ENCODE peak calls at places on chromosomes 13 and 19, in five cellular contexts. One of them, this sample, is unnamed.

GRCh38 chr19:8673281-8673891 is 25.2 kb downstream of the ACTL9 start:
- DNase-seq in H1: no peak
- DNase-seq in neuronal stem cell: no peak
- DNase-seq in mesendoderm: no peak
- DNase-seq in H9: no peak
- DNase-seq in this sample: no peak

GRCh38 chr19:45091031-45091918 is 1.7 kb upstream of the PPP1R37 start:
- DNase-seq in H1: peak
- DNase-seq in neuronal stem cell: peak
- DNase-seq in H9: peak
- DNase-seq in mesendoderm: peak
- DNase-seq in this sample: peak

GRCh38 chr13:42803563-42804212 is 22.3 kb downstream of the FAM216B start:
- DNase-seq in neuronal stem cell: no peak
- DNase-seq in H1: no peak
- DNase-seq in mesendoderm: no peak
- DNase-seq in H9: no peak
- DNase-seq in this sample: peak

GRCh38 chr13:113125506-113126264 is 3.1 kb downstream of the F10 start:
- DNase-seq in H9: no peak
- DNase-seq in mesendoderm: no peak
- DNase-seq in H1: no peak
- DNase-seq in neuronal stem cell: no peak
- DNase-seq in this sample: no peak

GRCh38 chr19:55247621-55248099 is 11.2 kb downstream of the PPP6R1 start:
- DNase-seq in neuronal stem cell: no peak
- DNase-seq in H9: no peak
- DNase-seq in mesendoderm: peak
- DNase-seq in H1: no peak
- DNase-seq in this sample: no peak

GRCh38 chr13:38398810-38399493 is 49.3 kb downstream of the UFM1 start:
- DNase-seq in neuronal stem cell: no peak
- DNase-seq in H1: no peak
- DNase-seq in mesendoderm: no peak
- DNase-seq in H9: no peak
- DNase-seq in this sample: peak

GRCh38 chr13:31922724-31923123 is 108.8 kb upstream of the FRY start:
- DNase-seq in H1: no peak
- DNase-seq in neuronal stem cell: no peak
- DNase-seq in H9: no peak
- DNase-seq in mesendoderm: peak
- DNase-seq in this sample: no peak

GRCh38 chr19:9906475-9907087 is 29.7 kb downstream of the OLFM2 start:
- DNase-seq in H1: no peak
- DNase-seq in neuronal stem cell: no peak
- DNase-seq in H9: no peak
- DNase-seq in mesendoderm: peak
- DNase-seq in this sample: no peak

GRCh38 chr19:8473652-8474476 is 28.6 kb downstream of the PRAM1 start:
- DNase-seq in neuronal stem cell: no peak
- DNase-seq in H1: no peak
- DNase-seq in mesendoderm: no peak
- DNase-seq in H9: no peak
- DNase-seq in this sample: no peak

GRCh38 chr13:101149735-101150380 is 266.4 kb downstream of the NALCN start:
- DNase-seq in H1: no peak
- DNase-seq in mesendoderm: peak
- DNase-seq in H9: peak
- DNase-seq in neuronal stem cell: peak
- DNase-seq in this sample: peak

GRCh38 chr13:44379885-44380284 is 6.3 kb downstream of the SERP2 start:
- DNase-seq in H9: no peak
- DNase-seq in H1: no peak
- DNase-seq in neuronal stem cell: no peak
- DNase-seq in mesendoderm: no peak
- DNase-seq in this sample: no peak

GRCh38 chr13:34522818-34523217 is 419.3 kb upstream of the NBEA start:
- DNase-seq in H9: no peak
- DNase-seq in mesendoderm: no peak
- DNase-seq in H1: no peak
- DNase-seq in neuronal stem cell: no peak
- DNase-seq in this sample: no peak

GRCh38 chr19:17409990-17410389 is 4.6 kb upstream of the BST2 start:
- DNase-seq in H1: no peak
- DNase-seq in neuronal stem cell: no peak
- DNase-seq in H9: no peak
- DNase-seq in mesendoderm: no peak
- DNase-seq in this sample: no peak

GRCh38 chr19:17415107-17415506 is 4.7 kb upstream of the MVB12A start:
- DNase-seq in H9: peak
- DNase-seq in neuronal stem cell: no peak
- DNase-seq in H1: no peak
- DNase-seq in mesendoderm: peak
- DNase-seq in this sample: no peak

GRCh38 chr19:17414097-17414496 is 5.8 kb upstream of the MVB12A start:
- DNase-seq in H9: no peak
- DNase-seq in neuronal stem cell: no peak
- DNase-seq in mesendoderm: no peak
- DNase-seq in H1: no peak
- DNase-seq in this sample: no peak

GRCh38 chr19:17406887-17407196 is 1.4 kb upstream of the BST2 start:
- DNase-seq in H1: no peak
- DNase-seq in neuronal stem cell: no peak
- DNase-seq in H9: no peak
- DNase-seq in mesendoderm: no peak
- DNase-seq in this sample: no peak

DNA sequence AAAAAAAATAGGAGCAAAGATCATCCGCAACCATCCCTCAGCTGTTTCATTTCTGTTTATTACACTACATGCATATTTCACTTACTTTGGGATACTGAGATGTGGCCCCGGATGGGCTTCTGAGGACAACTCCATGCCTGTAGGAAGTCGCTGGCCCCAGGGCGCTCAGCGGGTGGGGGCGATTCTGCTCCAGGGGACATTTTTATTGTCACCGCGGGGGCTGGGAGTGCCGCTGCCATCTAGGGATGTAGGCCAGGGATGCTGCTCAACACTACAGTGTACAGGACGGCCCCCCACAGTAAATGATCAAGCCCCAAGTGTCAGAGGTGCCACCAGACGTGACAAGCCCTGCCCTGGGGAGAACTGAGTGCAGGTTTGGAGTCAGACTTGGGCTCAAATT is 6.4 kb upstream of the BST2 start:
- DNase-seq in neuronal stem cell: no peak
- DNase-seq in H1: no peak
- DNase-seq in H9: no peak
- DNase-seq in mesendoderm: no peak
- DNase-seq in this sample: no peak
- H3K18ac ChIP-seq in neuronal stem cell: no peak
- H3K18ac ChIP-seq in H1: no peak
- H3K18ac ChIP-seq in H9: no peak
- H3K18ac ChIP-seq in mesendoderm: no peak
- H3K18ac ChIP-seq in this sample: no peak

DNA sequence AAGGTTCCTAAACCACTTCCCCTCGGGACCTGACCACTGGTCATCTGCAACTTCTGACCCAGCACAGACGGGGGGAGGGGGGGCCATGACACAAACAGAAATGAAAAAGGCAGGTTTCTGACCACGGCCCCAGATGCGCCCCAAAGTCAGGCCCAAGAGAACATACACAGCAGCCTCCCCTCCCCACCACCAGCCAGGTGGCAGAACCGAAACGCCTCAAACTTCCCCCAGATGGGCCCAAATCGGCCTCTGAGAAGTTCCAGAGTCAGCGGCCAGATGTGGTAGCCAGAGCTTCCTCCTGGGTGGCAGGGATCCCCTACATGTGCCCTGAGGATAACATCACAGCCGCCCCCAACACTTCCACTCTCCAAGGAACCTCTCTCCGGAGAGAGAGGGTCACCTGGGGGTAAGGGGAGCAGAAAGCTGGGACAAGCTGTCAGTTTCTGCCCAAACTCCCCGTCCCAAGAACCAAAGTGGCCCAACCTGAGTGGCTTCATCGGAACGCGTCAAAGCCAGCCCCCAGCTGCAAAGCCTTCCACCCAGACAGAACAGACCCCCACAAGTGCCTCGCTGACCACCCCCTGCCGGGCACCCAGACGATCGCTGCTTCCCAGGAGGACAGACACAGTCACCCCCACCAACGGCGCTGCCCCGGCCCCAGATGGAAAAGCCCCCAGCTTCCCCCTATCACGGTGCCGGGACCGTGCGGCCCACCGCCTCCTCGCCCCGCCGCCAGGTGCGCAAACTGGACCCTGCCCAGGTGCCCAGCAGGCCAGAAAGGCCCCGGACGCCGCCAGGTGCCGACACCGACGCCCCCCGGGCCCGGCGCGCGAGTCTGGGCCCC is 800 bp downstream of the ELL start:
- DNase-seq in neuronal stem cell: peak
- DNase-seq in H1: peak
- DNase-seq in mesendoderm: peak
- DNase-seq in H9: peak
- DNase-seq in this sample: no peak
- H2BK5ac ChIP-seq in neuronal stem cell: peak
- H2BK5ac ChIP-seq in H1: peak
- H2BK5ac ChIP-seq in mesendoderm: no peak
- H2BK5ac ChIP-seq in H9: no peak
- H2BK5ac ChIP-seq in this sample: peak

DNA sequence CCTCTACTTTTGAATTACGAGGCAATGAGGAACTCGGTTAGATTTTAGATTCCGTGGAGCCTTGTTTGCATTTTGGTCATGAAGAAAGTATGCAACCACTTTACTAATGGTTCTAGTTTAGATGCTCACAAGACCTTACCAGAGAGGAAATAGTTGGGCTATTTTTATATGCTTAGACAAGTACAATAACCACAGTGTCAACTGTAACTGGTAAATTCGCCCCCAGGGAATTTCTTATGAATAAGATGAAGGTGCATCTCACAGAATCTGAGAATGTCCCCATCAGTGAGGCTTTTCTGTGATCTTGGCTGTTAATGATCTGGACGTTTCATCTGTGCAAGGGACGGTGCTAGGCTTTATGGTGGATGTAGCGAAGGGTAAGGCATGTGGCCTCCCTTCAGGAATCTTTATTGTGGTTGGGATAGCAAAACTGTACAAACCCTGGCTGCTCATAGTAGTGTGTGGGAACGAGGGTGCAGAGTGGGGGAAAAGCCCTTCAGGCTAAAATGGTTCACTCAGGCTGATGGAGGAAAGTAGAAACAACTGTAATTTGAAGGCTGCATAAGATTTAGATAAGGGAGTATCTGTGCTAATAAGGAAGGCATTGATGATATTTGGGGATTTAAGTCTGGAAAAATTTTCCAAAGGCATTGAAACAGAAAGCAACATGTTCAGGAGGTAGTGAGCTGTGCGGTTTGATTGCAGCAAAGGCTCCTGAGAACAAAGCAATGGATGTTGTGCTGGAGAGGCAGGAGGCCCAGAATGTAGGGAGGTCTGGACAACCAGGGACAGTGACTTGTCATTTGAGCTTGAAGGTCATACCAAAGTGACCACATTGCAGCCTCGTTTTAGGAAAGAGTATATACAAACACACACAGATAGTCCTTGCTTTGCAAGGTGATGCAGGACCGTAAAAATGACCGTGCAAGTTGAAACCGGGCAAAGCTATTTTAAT is 28.4 kb downstream of the UBAC2 start:
- DNase-seq in mesendoderm: no peak
- DNase-seq in neuronal stem cell: no peak
- DNase-seq in H1: no peak
- DNase-seq in H9: no peak
- DNase-seq in this sample: peak
- H3K18ac ChIP-seq in mesendoderm: no peak
- H3K18ac ChIP-seq in neuronal stem cell: no peak
- H3K18ac ChIP-seq in H1: no peak
- H3K18ac ChIP-seq in H9: no peak
- H3K18ac ChIP-seq in this sample: peak

GRCh38 chr19:2464389-2464788 is 7.6 kb upstream of the LMNB2 start:
- DNase-seq in H9: no peak
- DNase-seq in mesendoderm: no peak
- DNase-seq in neuronal stem cell: no peak
- DNase-seq in H1: no peak
- DNase-seq in this sample: no peak

GRCh38 chr19:2475018-2475701 is 767 bp upstream of the GADD45B start:
- DNase-seq in H1: peak
- DNase-seq in H9: no peak
- DNase-seq in mesendoderm: peak
- DNase-seq in neuronal stem cell: no peak
- DNase-seq in this sample: peak

GRCh38 chr19:2474232-2475017 is 1.5 kb upstream of the GADD45B start:
- DNase-seq in H9: peak
- DNase-seq in mesendoderm: peak
- DNase-seq in H1: peak
- DNase-seq in neuronal stem cell: peak
- DNase-seq in this sample: peak

GRCh38 chr19:2469102-2469914 is 6.6 kb upstream of the GADD45B start:
- DNase-seq in H1: no peak
- DNase-seq in mesendoderm: peak
- DNase-seq in neuronal stem cell: no peak
- DNase-seq in H9: peak
- DNase-seq in this sample: peak
- H2BK5ac ChIP-seq in H1: peak
- H2BK5ac ChIP-seq in mesendoderm: no peak
- H2BK5ac ChIP-seq in neuronal stem cell: peak
- H2BK5ac ChIP-seq in H9: no peak
- H2BK5ac ChIP-seq in this sample: no peak

DNA sequence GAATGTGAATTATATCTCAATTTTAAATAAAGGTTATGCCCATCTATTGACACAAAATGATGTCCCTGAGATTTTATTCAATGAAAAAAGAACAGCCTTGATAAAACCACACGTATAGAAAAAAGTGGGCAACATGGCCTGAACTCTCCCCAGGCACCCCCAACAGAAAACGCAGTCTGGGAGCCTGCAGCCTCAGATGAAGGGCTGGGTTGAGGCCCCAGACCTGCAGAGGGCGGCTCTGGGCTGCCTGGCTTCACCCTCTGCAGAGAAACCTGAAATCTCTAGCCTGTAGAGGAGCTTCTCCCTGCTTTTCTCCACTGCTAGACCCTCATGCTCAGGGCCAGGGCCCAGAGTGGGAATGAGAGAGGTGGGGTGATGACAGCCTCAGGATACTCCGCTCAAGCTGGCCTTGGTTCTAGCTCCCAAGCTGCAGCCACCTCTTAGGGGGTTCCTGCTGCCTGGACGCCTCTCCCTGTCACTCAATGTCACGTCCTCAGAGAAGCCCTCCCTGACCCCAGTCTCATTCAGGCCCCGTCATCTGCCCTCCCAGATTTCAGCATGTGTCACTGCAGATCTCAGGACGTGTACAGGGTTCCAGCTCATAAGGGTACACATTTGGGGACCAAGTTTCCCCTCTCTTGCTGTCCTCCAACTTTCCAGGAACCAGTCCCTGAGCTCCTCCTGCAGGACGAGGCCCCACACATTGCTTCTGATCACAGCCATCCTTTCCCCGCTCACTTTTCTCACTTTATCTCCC is 1.8 kb downstream of the MBD3 start:
- DNase-seq in H1: no peak
- DNase-seq in mesendoderm: peak
- DNase-seq in H9: peak
- DNase-seq in neuronal stem cell: no peak
- DNase-seq in this sample: no peak
- H3K18ac ChIP-seq in H1: peak
- H3K18ac ChIP-seq in mesendoderm: no peak
- H3K18ac ChIP-seq in H9: peak
- H3K18ac ChIP-seq in neuronal stem cell: peak
- H3K18ac ChIP-seq in this sample: no peak

GRCh38 chr13:63208811-63209210 is 1793.2 kb upstream of the PCDH20 start:
- DNase-seq in H1: no peak
- DNase-seq in H9: no peak
- DNase-seq in neuronal stem cell: no peak
- DNase-seq in mesendoderm: no peak
- DNase-seq in this sample: peak
- H2BK5ac ChIP-seq in H1: no peak
- H2BK5ac ChIP-seq in H9: no peak
- H2BK5ac ChIP-seq in neuronal stem cell: no peak
- H2BK5ac ChIP-seq in mesendoderm: no peak
- H2BK5ac ChIP-seq in this sample: no peak

This sample was measured in IMR-90.